ENCODE peak calls at places on chromosome X, in seven cellular contexts. T, W, G, K, R, Y and N are unnamed samples.

GRCh38 chrX:13341491-13342101 is 21.7 kb upstream of the ATXN3L start:
- DNase-seq in T (no peak), W (no peak), G (no peak), K (no peak), R (no peak), Y (peak), N (no peak)

GRCh38 chrX:151935358-151935757 is 22.7 kb downstream of the MAGEA4 start:
- DNase-seq in T (no peak), W (no peak), G (no peak), K (no peak), R (no peak), Y (no peak), N (no peak)

GRCh38 chrX:98057176-98057575 is 1173.5 kb downstream of the RPA4 start:
- DNase-seq in T (no peak), W (no peak), G (no peak), K (no peak), R (no peak), Y (no peak), N (no peak)

GRCh38 chrX:391717-392691 is 5.3 kb upstream of the PPP2R3B start:
- DNase-seq in T (no peak), W (no peak), G (no peak), K (no peak), R (no peak), Y (no peak), N (no peak)

GRCh38 chrX:56279869-56280268 is 47.7 kb downstream of the KLF8 start:
- DNase-seq in T (no peak), W (no peak), G (no peak), K (no peak), R (no peak), Y (no peak), N (no peak)

GRCh38 chrX:152926279-152926678 is 28.4 kb downstream of the ZNF185 start:
- DNase-seq in T (peak), W (no peak), G (peak), K (no peak), R (peak), Y (peak), N (peak)

GRCh38 chrX:39816871-39817731 is 280.7 kb downstream of the BCOR start:
- DNase-seq in T (no peak), W (no peak), G (no peak), K (no peak), R (no peak), Y (no peak), N (no peak)

GRCh38 chrX:25968920-25969319 is 169.2 kb upstream of the MAGEB18 start:
- DNase-seq in T (peak), W (no peak), G (no peak), K (no peak), R (peak), Y (no peak), N (no peak)

GRCh38 chrX:37912286-37912685 is 64.9 kb upstream of the DYNLT3 start:
- DNase-seq in T (no peak), W (no peak), G (no peak), K (no peak), R (no peak), Y (peak), N (no peak)

GRCh38 chrX:17564689-17565409 is 172.4 kb upstream of the SCML1 start:
- DNase-seq in T (no peak), W (no peak), G (no peak), K (no peak), R (no peak), Y (no peak), N (no peak)

GRCh38 chrX:30141966-30142365 is 73.4 kb upstream of the MAGEB2 start:
- DNase-seq in T (peak), W (no peak), G (no peak), K (no peak), R (peak), Y (no peak), N (no peak)

GRCh38 chrX:482702-483203 is 96.0 kb upstream of the PPP2R3B start:
- DNase-seq in T (no peak), W (no peak), G (no peak), K (no peak), R (no peak), Y (no peak), N (no peak)

GRCh38 chrX:46722742-46723568 is 36.0 kb downstream of the SLC9A7 start:
- DNase-seq in T (no peak), W (no peak), G (no peak), K (no peak), R (no peak), Y (no peak), N (no peak)

GRCh38 chrX:13254076-13254785 is 65.6 kb downstream of the ATXN3L start:
- DNase-seq in T (peak), W (no peak), G (no peak), K (no peak), R (no peak), Y (no peak), N (no peak)

GRCh38 chrX:11080721-11081120 is 30.4 kb upstream of the HCCS start:
- DNase-seq in T (no peak), W (no peak), G (no peak), K (no peak), R (no peak), Y (no peak), N (no peak)

GRCh38 chrX:154332561-154332960 is 37.0 kb downstream of the TKTL1 start:
- DNase-seq in T (no peak), W (no peak), G (no peak), K (no peak), R (no peak), Y (no peak), N (no peak)

GRCh38 chrX:77937291-77937690 is 26.8 kb downstream of the ATP7A start:
- DNase-seq in T (no peak), W (no peak), G (no peak), K (no peak), R (no peak), Y (no peak), N (no peak)

GRCh38 chrX:18994713-18995112 is 10.8 kb upstream of the PHKA2 start:
- DNase-seq in T (no peak), W (no peak), G (no peak), K (no peak), R (no peak), Y (peak), N (no peak)

GRCh38 chrX:103187953-103188475 is 26.9 kb upstream of the BEX4 start:
- DNase-seq in T (no peak), W (no peak), G (no peak), K (no peak), R (no peak), Y (no peak), N (no peak)

GRCh38 chrX:28586291-28586690 is 955 bp upstream of the IL1RAPL1 start:
- DNase-seq in T (no peak), W (no peak), G (no peak), K (no peak), R (no peak), Y (no peak), N (no peak)

GRCh38 chrX:119698835-119699234 is 5.9 kb upstream of the SEPTIN6 start:
- DNase-seq in T (peak), W (no peak), G (no peak), K (no peak), R (peak), Y (no peak), N (no peak)

GRCh38 chrX:109911046-109911445 is 91.9 kb upstream of the TMEM164 start:
- DNase-seq in T (peak), W (no peak), G (no peak), K (no peak), R (no peak), Y (no peak), N (no peak)

GRCh38 chrX:79182616-79183015 is 38.1 kb downstream of the GPR174 start:
- DNase-seq in T (no peak), W (no peak), G (no peak), K (no peak), R (no peak), Y (no peak), N (no peak)

GRCh38 chrX:6505960-6506359 is 29.0 kb downstream of the VCX3A start:
- DNase-seq in T (peak), W (no peak), G (no peak), K (no peak), R (peak), Y (no peak), N (no peak)

GRCh38 chrX:39491548-39492297 is 606.0 kb downstream of the BCOR start:
- DNase-seq in T (peak), W (peak), G (peak), K (peak), R (no peak), Y (no peak), N (peak)

GRCh38 chrX:40570346-40571093 is 10.2 kb upstream of the ATP6AP2 start:
- DNase-seq in T (no peak), W (no peak), G (no peak), K (no peak), R (no peak), Y (no peak), N (no peak)

GRCh38 chrX:108307408-108308085 is 130.7 kb downstream of the COL4A6 start:
- DNase-seq in T (no peak), W (no peak), G (no peak), K (no peak), R (no peak), Y (no peak), N (no peak)

GRCh38 chrX:129566081-129566480 is 26.0 kb downstream of the OCRL start:
- DNase-seq in T (no peak), W (no peak), G (no peak), K (no peak), R (no peak), Y (no peak), N (no peak)

GRCh38 chrX:41335590-41336331 is 1.8 kb downstream of the DDX3X start:
- DNase-seq in T (no peak), W (no peak), G (no peak), K (no peak), R (no peak), Y (no peak), N (no peak)

GRCh38 chrX:38804481-38805293 is 3.4 kb downstream of the MID1IP1 start:
- DNase-seq in T (peak), W (peak), G (peak), K (peak), R (no peak), Y (no peak), N (peak)

GRCh38 chrX:78513996-78514745 is 145.0 kb downstream of the RTL3 start:
- DNase-seq in T (no peak), W (no peak), G (no peak), K (no peak), R (no peak), Y (no peak), N (no peak)

GRCh38 chrX:145393702-145394235 is 146.5 kb downstream of the SPANXN1 start:
- DNase-seq in T (peak), W (no peak), G (no peak), K (no peak), R (no peak), Y (no peak), N (no peak)

GRCh38 chrX:13647709-13648212 is 5.2 kb upstream of the TCEANC start:
- DNase-seq in T (peak), W (peak), G (peak), K (no peak), R (no peak), Y (no peak), N (peak)

GRCh38 chrX:826026-826425 is 195.4 kb downstream of the SHOX start:
- DNase-seq in T (no peak), W (no peak), G (no peak), K (no peak), R (no peak), Y (no peak), N (no peak)

GRCh38 chrX:48910926-48911406 is 480 bp downstream of the SLC35A2 start:
- DNase-seq in T (no peak), W (no peak), G (no peak), K (no peak), R (no peak), Y (no peak), N (no peak)

GRCh38 chrX:20670611-20671010 is 403.9 kb upstream of the RPS6KA3 start:
- DNase-seq in T (no peak), W (no peak), G (no peak), K (no peak), R (no peak), Y (no peak), N (no peak)

GRCh38 chrX:39874202-39874816 is 223.4 kb downstream of the BCOR start:
- DNase-seq in T (no peak), W (no peak), G (no peak), K (no peak), R (no peak), Y (no peak), N (peak)